ENCODE peak calls at places on chromosomes 16 and 17, in ten cellular contexts. S is GM19239; H is substantia nigra; B is iris pigment epithelial cell; F is stimulated activated CD4-positive, alpha-beta T cell treated with anti-CD3 and anti-CD28 coated beads, Interleukin-4, amount 100 ng/mL, for 1 hour; I is CD8-positive, alpha-beta memory T cell; Y is psoas muscle; D is activated CD8-positive, alpha-beta T cell treated with anti-CD3 and anti-CD28 coated beads for 36 hours; W is NCI-H1436; N is heart left ventricle. O is an unnamed sample.

GRCh38 chr17:81701288-81702071 is 1.7 kb upstream of the MRPL12 start:
- DNase-seq in Y (no peak), F (no peak), B (no peak), H (no peak), D (peak), N (no peak), S (no peak), W (no peak), I (no peak), O (peak)

GRCh38 chr17:73824321-73824720 is 180.1 kb upstream of the SDK2 start:
- DNase-seq in Y (no peak), I (no peak), S (no peak), N (no peak), B (no peak), W (peak), H (no peak), D (no peak), F (no peak), O (no peak)

GRCh38 chr17:41042953-41043352 is 1.7 kb upstream of the KRTAP1-1 start:
- DNase-seq in F (no peak), I (no peak), W (no peak), D (no peak), B (no peak), S (no peak), H (no peak), Y (no peak), N (no peak), O (no peak)

GRCh38 chr17:72891627-72892026 is 200.9 kb downstream of the SLC39A11 start:
- DNase-seq in S (no peak), F (no peak), H (no peak), Y (no peak), W (no peak), N (no peak), I (no peak), D (no peak), B (no peak), O (no peak)

GRCh38 chr16:49347476-49347875 is 26.1 kb upstream of the C16orf78 start:
- DNase-seq in S (no peak), B (no peak), W (no peak), F (no peak), H (no peak), Y (no peak), N (no peak), I (no peak), D (no peak), O (no peak)

GRCh38 chr17:31700973-31701372 is 158.1 kb downstream of the COPRS start:
- DNase-seq in W (no peak), N (no peak), D (no peak), H (no peak), S (no peak), I (no peak), B (no peak), Y (no peak), F (no peak), O (no peak)

GRCh38 chr17:63956296-63956920 is 16.3 kb downstream of the SCN4A start:
- DNase-seq in I (no peak), D (no peak), S (no peak), H (no peak), F (no peak), B (peak), Y (no peak), N (no peak), W (no peak), O (no peak)

GRCh38 chr17:62712011-62712615 is 84.6 kb downstream of the MRC2 start:
- DNase-seq in H (no peak), D (no peak), B (no peak), N (peak), F (no peak), Y (no peak), S (no peak), I (no peak), W (no peak), O (no peak)

GRCh38 chr16:1197237-1197866 is 27.7 kb downstream of the TPSG1 start:
- DNase-seq in F (no peak), W (peak), B (no peak), H (no peak), D (no peak), I (no peak), S (no peak), Y (no peak), N (no peak), O (no peak)

O was measured in RPMI8226.